ENCODE peak calls at places on chromosome 11, in seven cellular contexts. One of them, this sample, is unnamed.

GRCh38 chr11:10522276-10522675 is 18.7 kb downstream of the RNF141 start:
- DNase-seq in K562: no peak
- DNase-seq in SK-N-SH: no peak
- DNase-seq in HCT116: no peak
- DNase-seq in GM12878: no peak
- DNase-seq in HepG2: no peak
- DNase-seq in H1: no peak
- DNase-seq in this sample: no peak

GRCh38 chr11:128422576-128423370 is 164.6 kb downstream of the ETS1 start:
- DNase-seq in K562: no peak
- DNase-seq in GM12878: no peak
- DNase-seq in HCT116: no peak
- DNase-seq in SK-N-SH: peak; percentile 84
- DNase-seq in HepG2: no peak
- DNase-seq in H1: no peak
- DNase-seq in this sample: no peak

GRCh38 chr11:32402836-32403235 is 32.5 kb downstream of the WT1 start:
- DNase-seq in HCT116: no peak
- DNase-seq in HepG2: no peak
- DNase-seq in SK-N-SH: no peak
- DNase-seq in K562: no peak
- DNase-seq in H1: no peak
- DNase-seq in GM12878: no peak
- DNase-seq in this sample: no peak

GRCh38 chr11:6271598-6271997 is 12.0 kb downstream of the CCKBR start:
- DNase-seq in GM12878: no peak
- DNase-seq in SK-N-SH: no peak
- DNase-seq in HCT116: no peak
- DNase-seq in H1: no peak
- DNase-seq in K562: no peak
- DNase-seq in HepG2: no peak
- DNase-seq in this sample: no peak

GRCh38 chr11:46631676-46632075 is 14.3 kb downstream of the ATG13 start:
- DNase-seq in H1: no peak
- DNase-seq in HepG2: no peak
- DNase-seq in HCT116: no peak
- DNase-seq in GM12878: no peak
- DNase-seq in SK-N-SH: no peak
- DNase-seq in K562: no peak
- DNase-seq in this sample: no peak

GRCh38 chr11:58392741-58393140 is 13.9 kb downstream of the OR5B3 start:
- DNase-seq in GM12878: no peak
- DNase-seq in K562: no peak
- DNase-seq in SK-N-SH: no peak
- DNase-seq in HepG2: peak; percentile 2
- DNase-seq in HCT116: no peak
- DNase-seq in H1: no peak
- DNase-seq in this sample: no peak

GRCh38 chr11:7657306-7658025 is 15.8 kb downstream of the CYB5R2 start:
- DNase-seq in HCT116: peak; percentile 28
- DNase-seq in H1: no peak
- DNase-seq in HepG2: peak; percentile 67
- DNase-seq in K562: peak; percentile 76
- DNase-seq in SK-N-SH: peak; percentile 68
- DNase-seq in GM12878: no peak
- DNase-seq in this sample: peak; percentile 46

GRCh38 chr11:96207459-96208449 is 135.2 kb downstream of the MAML2 start:
- DNase-seq in SK-N-SH: peak; percentile 15
- DNase-seq in H1: no peak
- DNase-seq in HCT116: no peak
- DNase-seq in GM12878: no peak
- DNase-seq in K562: no peak
- DNase-seq in HepG2: peak; percentile 84
- DNase-seq in this sample: peak; percentile 53

GRCh38 chr11:127624455-127624854 is 623.9 kb upstream of the KIRREL3 start:
- DNase-seq in HepG2: no peak
- DNase-seq in SK-N-SH: no peak
- DNase-seq in HCT116: no peak
- DNase-seq in GM12878: no peak
- DNase-seq in H1: no peak
- DNase-seq in K562: no peak
- DNase-seq in this sample: no peak

GRCh38 chr11:78079232-78080083 is at the start of gene NDUFC2:
- DNase-seq in HCT116: peak; percentile 57
- DNase-seq in HepG2: peak; percentile 58
- DNase-seq in GM12878: peak; percentile 39
- DNase-seq in H1: peak; percentile 27
- DNase-seq in K562: peak; percentile 92
- DNase-seq in SK-N-SH: peak; percentile 88
- DNase-seq in this sample: peak; percentile 77

GRCh38 chr11:84476581-84476980 is 1150.6 kb downstream of the DLG2 start:
- DNase-seq in HepG2: no peak
- DNase-seq in H1: no peak
- DNase-seq in HCT116: no peak
- DNase-seq in SK-N-SH: peak; percentile 2
- DNase-seq in K562: no peak
- DNase-seq in GM12878: no peak
- DNase-seq in this sample: no peak

GRCh38 chr11:18802381-18803257 is 11.0 kb upstream of the PTPN5 start:
- DNase-seq in GM12878: peak; percentile 12
- DNase-seq in HepG2: peak; percentile 52
- DNase-seq in H1: no peak
- DNase-seq in SK-N-SH: peak; percentile 62
- DNase-seq in K562: peak; percentile 60
- DNase-seq in HCT116: peak; percentile 58
- DNase-seq in this sample: peak; percentile 73

GRCh38 chr11:27933992-27934829 is 173.7 kb downstream of the KIF18A start:
- DNase-seq in K562: no peak
- DNase-seq in SK-N-SH: no peak
- DNase-seq in HCT116: peak; percentile 98
- DNase-seq in GM12878: no peak
- DNase-seq in H1: peak; percentile 59
- DNase-seq in HepG2: no peak
- DNase-seq in this sample: no peak

GRCh38 chr11:112455791-112456190 is 195.1 kb upstream of the PLET1 start:
- DNase-seq in K562: no peak
- DNase-seq in H1: no peak
- DNase-seq in HCT116: no peak
- DNase-seq in HepG2: no peak
- DNase-seq in GM12878: no peak
- DNase-seq in SK-N-SH: no peak
- DNase-seq in this sample: no peak

GRCh38 chr11:93567406-93567819 is 24.2 kb upstream of the SMCO4 start:
- DNase-seq in K562: no peak
- DNase-seq in HepG2: no peak
- DNase-seq in HCT116: no peak
- DNase-seq in H1: no peak
- DNase-seq in SK-N-SH: no peak
- DNase-seq in GM12878: no peak
- DNase-seq in this sample: no peak

GRCh38 chr11:56910046-56910753 is 78.5 kb upstream of the OR5AK2 start:
- DNase-seq in K562: no peak
- DNase-seq in GM12878: no peak
- DNase-seq in HepG2: no peak
- DNase-seq in SK-N-SH: no peak
- DNase-seq in HCT116: no peak
- DNase-seq in H1: no peak
- DNase-seq in this sample: no peak

GRCh38 chr11:94781822-94782221 is 13.7 kb downstream of the AMOTL1 start:
- DNase-seq in HCT116: no peak
- DNase-seq in K562: no peak
- DNase-seq in GM12878: no peak
- DNase-seq in SK-N-SH: no peak
- DNase-seq in H1: no peak
- DNase-seq in HepG2: no peak
- DNase-seq in this sample: no peak

GRCh38 chr11:134949121-134949591 is 537.1 kb upstream of the B3GAT1 start:
- DNase-seq in HCT116: peak; percentile 45
- DNase-seq in GM12878: no peak
- DNase-seq in SK-N-SH: no peak
- DNase-seq in K562: no peak
- DNase-seq in H1: no peak
- DNase-seq in HepG2: peak; percentile 35
- DNase-seq in this sample: peak; percentile 62

GRCh38 chr11:35804446-35805040 is 139.3 kb upstream of the LDLRAD3 start:
- DNase-seq in GM12878: no peak
- DNase-seq in HCT116: no peak
- DNase-seq in H1: no peak
- DNase-seq in SK-N-SH: no peak
- DNase-seq in HepG2: no peak
- DNase-seq in K562: no peak
- DNase-seq in this sample: peak; percentile 57

GRCh38 chr11:76885390-76886097 is 24.8 kb downstream of the ACER3 start:
- DNase-seq in HCT116: no peak
- DNase-seq in HepG2: no peak
- DNase-seq in SK-N-SH: no peak
- DNase-seq in GM12878: no peak
- DNase-seq in H1: no peak
- DNase-seq in K562: peak; percentile 41
- DNase-seq in this sample: no peak

GRCh38 chr11:72226701-72227100 is 2.1 kb downstream of the INPPL1 start:
- DNase-seq in SK-N-SH: no peak
- DNase-seq in HepG2: no peak
- DNase-seq in K562: no peak
- DNase-seq in HCT116: no peak
- DNase-seq in GM12878: no peak
- DNase-seq in H1: no peak
- DNase-seq in this sample: no peak

DNA sequence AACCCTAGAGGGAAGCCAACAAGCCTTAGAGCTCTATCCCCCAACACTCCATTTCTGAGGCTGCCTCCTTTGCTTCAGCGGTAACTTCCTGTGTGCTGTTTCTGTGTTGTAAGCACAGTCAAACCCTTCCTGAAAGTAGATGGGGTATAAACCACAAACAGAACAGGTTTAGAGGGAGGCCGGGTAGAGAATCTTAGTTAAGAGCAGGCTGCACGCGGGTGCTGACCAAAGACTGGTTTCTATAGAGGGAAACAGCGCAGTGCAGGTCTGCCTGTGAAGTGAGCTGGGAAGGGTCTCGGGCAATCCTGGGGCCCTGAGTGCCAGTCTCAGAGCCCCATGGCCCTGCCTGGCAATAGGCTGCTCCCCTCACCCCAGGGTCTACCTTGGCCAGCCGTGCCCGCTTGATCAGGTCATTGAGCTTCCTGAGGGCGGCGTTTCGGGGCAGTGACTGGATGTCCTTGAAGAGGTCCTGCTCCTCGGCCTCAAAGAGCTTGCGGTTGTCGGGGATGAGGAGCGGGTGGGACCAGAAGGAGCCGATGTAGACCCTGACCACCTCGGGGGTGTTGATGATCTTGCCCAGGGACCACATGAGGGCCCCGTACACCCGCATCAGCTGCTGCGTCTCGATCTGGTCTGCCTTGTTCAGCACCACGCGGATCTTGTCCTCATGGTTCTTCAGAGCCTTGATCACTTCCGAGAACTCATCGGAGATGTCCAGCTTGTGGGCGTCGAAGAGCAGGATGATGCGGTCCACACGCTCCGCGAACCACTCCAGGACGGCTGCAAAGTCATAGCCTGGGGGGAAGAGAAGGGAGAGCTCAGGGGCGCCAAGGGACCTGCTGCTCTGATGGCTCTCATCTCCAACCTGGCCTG is 15.3 kb upstream of the CDC42BPG start:
- DNase-seq in GM12878: peak; percentile 97
- DNase-seq in K562: no peak
- DNase-seq in H1: no peak
- DNase-seq in HepG2: no peak
- DNase-seq in HCT116: no peak
- DNase-seq in SK-N-SH: no peak
- DNase-seq in this sample: no peak
- TF ChIP-seq JUND in GM12878: peak; percentile 73
- TF ChIP-seq JUND in K562: no peak
- TF ChIP-seq JUND in H1: no peak
- TF ChIP-seq JUND in HepG2: no peak
- TF ChIP-seq JUND in HCT116: no peak
- TF ChIP-seq JUND in SK-N-SH: no peak
- TF ChIP-seq JUND in this sample: no peak

GRCh38 chr11:88169481-88169880 is 5.8 kb downstream of the RAB38 start:
- DNase-seq in GM12878: no peak
- DNase-seq in HepG2: no peak
- DNase-seq in K562: no peak
- DNase-seq in SK-N-SH: no peak
- DNase-seq in H1: no peak
- DNase-seq in HCT116: no peak
- DNase-seq in this sample: no peak
- TF ChIP-seq JUND in GM12878: no peak
- TF ChIP-seq JUND in HepG2: no peak
- TF ChIP-seq JUND in K562: no peak
- TF ChIP-seq JUND in SK-N-SH: no peak
- TF ChIP-seq JUND in H1: no peak
- TF ChIP-seq JUND in HCT116: no peak
- TF ChIP-seq JUND in this sample: no peak

GRCh38 chr11:12286606-12287005 is 90.8 kb upstream of the PARVA start:
- DNase-seq in SK-N-SH: no peak
- DNase-seq in GM12878: no peak
- DNase-seq in HCT116: no peak
- DNase-seq in K562: no peak
- DNase-seq in H1: no peak
- DNase-seq in HepG2: no peak
- DNase-seq in this sample: no peak
- TF ChIP-seq JUND in SK-N-SH: no peak
- TF ChIP-seq JUND in GM12878: no peak
- TF ChIP-seq JUND in HCT116: no peak
- TF ChIP-seq JUND in K562: no peak
- TF ChIP-seq JUND in H1: no peak
- TF ChIP-seq JUND in HepG2: no peak
- TF ChIP-seq JUND in this sample: no peak

DNA sequence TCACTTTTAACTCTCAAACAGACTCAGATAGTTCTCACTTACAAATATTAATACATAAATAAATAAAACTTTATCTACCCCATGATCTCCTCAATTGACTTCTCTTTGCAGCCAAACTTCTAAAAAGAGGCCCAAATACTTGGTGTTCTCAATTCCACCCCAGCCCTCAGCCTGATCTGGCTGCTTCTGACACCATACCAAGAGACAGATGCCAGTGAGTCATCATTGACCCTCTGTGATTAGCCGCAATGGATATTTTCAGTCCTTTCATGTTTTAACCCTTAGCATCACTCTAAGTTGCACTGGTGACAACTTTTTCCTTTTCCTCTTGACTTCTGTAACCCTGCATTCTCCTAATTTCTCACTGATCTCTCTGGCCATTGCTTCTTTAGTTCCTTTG is 184.1 kb upstream of the ARHGAP20 start:
- DNase-seq in GM12878: no peak
- DNase-seq in H1: no peak
- DNase-seq in HCT116: no peak
- DNase-seq in HepG2: no peak
- DNase-seq in K562: no peak
- DNase-seq in SK-N-SH: no peak
- DNase-seq in this sample: no peak
- TF ChIP-seq JUND in GM12878: no peak
- TF ChIP-seq JUND in H1: no peak
- TF ChIP-seq JUND in HCT116: no peak
- TF ChIP-seq JUND in HepG2: no peak
- TF ChIP-seq JUND in K562: no peak
- TF ChIP-seq JUND in SK-N-SH: peak; percentile 87
- TF ChIP-seq JUND in this sample: no peak

GRCh38 chr11:115234794-115235193 is 269.4 kb downstream of the CADM1 start:
- DNase-seq in SK-N-SH: no peak
- DNase-seq in HepG2: no peak
- DNase-seq in GM12878: no peak
- DNase-seq in H1: no peak
- DNase-seq in HCT116: no peak
- DNase-seq in K562: no peak
- DNase-seq in this sample: no peak
- TF ChIP-seq JUND in SK-N-SH: no peak
- TF ChIP-seq JUND in HepG2: no peak
- TF ChIP-seq JUND in GM12878: no peak
- TF ChIP-seq JUND in H1: no peak
- TF ChIP-seq JUND in HCT116: no peak
- TF ChIP-seq JUND in K562: no peak
- TF ChIP-seq JUND in this sample: no peak

This sample was measured in T47D.